ENCODE peak calls at places on chromosomes 4 and X, in ten cellular contexts. One of them, this sample, is unnamed.

GRCh38 chrX:16433021-16433420 is 216.9 kb upstream of the S100G start:
- DNase-seq in GM12865: no peak
- DNase-seq in transverse colon: no peak
- DNase-seq in astrocyte: no peak
- DNase-seq in keratinocyte: no peak
- DNase-seq in AG09309: no peak
- DNase-seq in HCT116: no peak
- DNase-seq in GM12864: no peak
- DNase-seq in choroid plexus epithelial cell: no peak
- DNase-seq in breast epithelium: no peak
- DNase-seq in this sample: no peak

GRCh38 chrX:45807572-45808425 is 607.1 kb upstream of the DIPK2B start:
- DNase-seq in GM12865: no peak
- DNase-seq in transverse colon: no peak
- DNase-seq in astrocyte: peak
- DNase-seq in keratinocyte: no peak
- DNase-seq in AG09309: no peak
- DNase-seq in HCT116: no peak
- DNase-seq in GM12864: no peak
- DNase-seq in choroid plexus epithelial cell: peak
- DNase-seq in breast epithelium: no peak
- DNase-seq in this sample: peak

GRCh38 chrX:37644381-37645305 is 40.9 kb upstream of the XK start:
- DNase-seq in GM12865: no peak
- DNase-seq in transverse colon: peak
- DNase-seq in astrocyte: no peak
- DNase-seq in keratinocyte: peak
- DNase-seq in AG09309: no peak
- DNase-seq in HCT116: no peak
- DNase-seq in GM12864: no peak
- DNase-seq in choroid plexus epithelial cell: no peak
- DNase-seq in breast epithelium: no peak
- DNase-seq in this sample: no peak

GRCh38 chrX:115642895-115643530 is 82.0 kb downstream of the PLS3 start:
- DNase-seq in GM12865: peak
- DNase-seq in transverse colon: peak
- DNase-seq in astrocyte: peak
- DNase-seq in keratinocyte: no peak
- DNase-seq in AG09309: peak
- DNase-seq in HCT116: peak
- DNase-seq in GM12864: peak
- DNase-seq in choroid plexus epithelial cell: peak
- DNase-seq in breast epithelium: no peak
- DNase-seq in this sample: peak

GRCh38 chr4:47668810-47669408 is 169.0 kb downstream of the CORIN start:
- DNase-seq in GM12865: peak
- DNase-seq in transverse colon: no peak
- DNase-seq in astrocyte: peak
- DNase-seq in keratinocyte: peak
- DNase-seq in AG09309: peak
- DNase-seq in HCT116: peak
- DNase-seq in GM12864: no peak
- DNase-seq in choroid plexus epithelial cell: peak
- DNase-seq in breast epithelium: no peak
- DNase-seq in this sample: peak

GRCh38 chr4:125191252-125191651 is 123.5 kb upstream of the FAT4 start:
- DNase-seq in GM12865: no peak
- DNase-seq in transverse colon: no peak
- DNase-seq in astrocyte: peak
- DNase-seq in keratinocyte: no peak
- DNase-seq in AG09309: peak
- DNase-seq in HCT116: no peak
- DNase-seq in GM12864: no peak
- DNase-seq in choroid plexus epithelial cell: peak
- DNase-seq in breast epithelium: no peak
- DNase-seq in this sample: peak

GRCh38 chr4:104752337-104752736 is 257.6 kb upstream of the CXXC4 start:
- DNase-seq in GM12865: peak
- DNase-seq in transverse colon: no peak
- DNase-seq in astrocyte: peak
- DNase-seq in keratinocyte: no peak
- DNase-seq in AG09309: no peak
- DNase-seq in HCT116: no peak
- DNase-seq in GM12864: peak
- DNase-seq in choroid plexus epithelial cell: no peak
- DNase-seq in breast epithelium: no peak
- DNase-seq in this sample: no peak

GRCh38 chrX:8914636-8915035 is 113.5 kb upstream of the FAM9A start:
- DNase-seq in GM12865: no peak
- DNase-seq in transverse colon: no peak
- DNase-seq in astrocyte: no peak
- DNase-seq in keratinocyte: no peak
- DNase-seq in AG09309: no peak
- DNase-seq in HCT116: no peak
- DNase-seq in GM12864: no peak
- DNase-seq in choroid plexus epithelial cell: no peak
- DNase-seq in breast epithelium: no peak
- DNase-seq in this sample: no peak

GRCh38 chr4:131531087-131531486 is 1618.0 kb upstream of the PCDH10 start:
- DNase-seq in GM12865: no peak
- DNase-seq in transverse colon: no peak
- DNase-seq in astrocyte: no peak
- DNase-seq in keratinocyte: no peak
- DNase-seq in AG09309: no peak
- DNase-seq in HCT116: no peak
- DNase-seq in GM12864: no peak
- DNase-seq in choroid plexus epithelial cell: no peak
- DNase-seq in breast epithelium: no peak
- DNase-seq in this sample: no peak

GRCh38 chrX:105477351-105477750 is 256.9 kb upstream of the TEX13A start:
- DNase-seq in GM12865: no peak
- DNase-seq in transverse colon: no peak
- DNase-seq in astrocyte: no peak
- DNase-seq in keratinocyte: no peak
- DNase-seq in AG09309: no peak
- DNase-seq in HCT116: no peak
- DNase-seq in GM12864: no peak
- DNase-seq in choroid plexus epithelial cell: no peak
- DNase-seq in breast epithelium: no peak
- DNase-seq in this sample: peak

GRCh38 chrX:72395252-72395651 is 89.5 kb upstream of the CITED1 start:
- DNase-seq in GM12865: no peak
- DNase-seq in transverse colon: no peak
- DNase-seq in astrocyte: no peak
- DNase-seq in keratinocyte: no peak
- DNase-seq in AG09309: no peak
- DNase-seq in HCT116: no peak
- DNase-seq in GM12864: no peak
- DNase-seq in choroid plexus epithelial cell: no peak
- DNase-seq in breast epithelium: no peak
- DNase-seq in this sample: peak

GRCh38 chrX:104130808-104131207 is 18.5 kb downstream of the ZCCHC18 start:
- DNase-seq in GM12865: no peak
- DNase-seq in transverse colon: no peak
- DNase-seq in astrocyte: no peak
- DNase-seq in keratinocyte: no peak
- DNase-seq in AG09309: no peak
- DNase-seq in HCT116: no peak
- DNase-seq in GM12864: no peak
- DNase-seq in choroid plexus epithelial cell: no peak
- DNase-seq in breast epithelium: no peak
- DNase-seq in this sample: no peak

GRCh38 chr4:76752911-76753494 is 144.9 kb downstream of the SOWAHB start:
- DNase-seq in GM12865: no peak
- DNase-seq in transverse colon: no peak
- DNase-seq in astrocyte: peak
- DNase-seq in keratinocyte: peak
- DNase-seq in AG09309: peak
- DNase-seq in HCT116: peak
- DNase-seq in GM12864: no peak
- DNase-seq in choroid plexus epithelial cell: peak
- DNase-seq in breast epithelium: no peak
- DNase-seq in this sample: peak

GRCh38 chr4:100288811-100289529 is 98.7 kb upstream of the DDIT4L start:
- DNase-seq in GM12865: no peak
- DNase-seq in transverse colon: no peak
- DNase-seq in astrocyte: no peak
- DNase-seq in keratinocyte: no peak
- DNase-seq in AG09309: peak
- DNase-seq in HCT116: no peak
- DNase-seq in GM12864: no peak
- DNase-seq in choroid plexus epithelial cell: peak
- DNase-seq in breast epithelium: no peak
- DNase-seq in this sample: no peak

GRCh38 chr4:79259242-79259641 is 66.6 kb downstream of the NAA11 start:
- DNase-seq in GM12865: no peak
- DNase-seq in transverse colon: no peak
- DNase-seq in astrocyte: no peak
- DNase-seq in keratinocyte: no peak
- DNase-seq in AG09309: no peak
- DNase-seq in HCT116: no peak
- DNase-seq in GM12864: no peak
- DNase-seq in choroid plexus epithelial cell: no peak
- DNase-seq in breast epithelium: no peak
- DNase-seq in this sample: no peak

GRCh38 chrX:2627272-2627867 is 63.7 kb upstream of the CD99 start:
- DNase-seq in GM12865: peak
- DNase-seq in transverse colon: peak
- DNase-seq in astrocyte: peak
- DNase-seq in keratinocyte: no peak
- DNase-seq in AG09309: no peak
- DNase-seq in HCT116: peak
- DNase-seq in GM12864: no peak
- DNase-seq in choroid plexus epithelial cell: peak
- DNase-seq in breast epithelium: no peak
- DNase-seq in this sample: peak

GRCh38 chr4:79331126-79331876 is 5.4 kb upstream of the NAA11 start:
- DNase-seq in GM12865: peak
- DNase-seq in transverse colon: no peak
- DNase-seq in astrocyte: no peak
- DNase-seq in keratinocyte: no peak
- DNase-seq in AG09309: no peak
- DNase-seq in HCT116: no peak
- DNase-seq in GM12864: no peak
- DNase-seq in choroid plexus epithelial cell: peak
- DNase-seq in breast epithelium: no peak
- DNase-seq in this sample: peak

DNA sequence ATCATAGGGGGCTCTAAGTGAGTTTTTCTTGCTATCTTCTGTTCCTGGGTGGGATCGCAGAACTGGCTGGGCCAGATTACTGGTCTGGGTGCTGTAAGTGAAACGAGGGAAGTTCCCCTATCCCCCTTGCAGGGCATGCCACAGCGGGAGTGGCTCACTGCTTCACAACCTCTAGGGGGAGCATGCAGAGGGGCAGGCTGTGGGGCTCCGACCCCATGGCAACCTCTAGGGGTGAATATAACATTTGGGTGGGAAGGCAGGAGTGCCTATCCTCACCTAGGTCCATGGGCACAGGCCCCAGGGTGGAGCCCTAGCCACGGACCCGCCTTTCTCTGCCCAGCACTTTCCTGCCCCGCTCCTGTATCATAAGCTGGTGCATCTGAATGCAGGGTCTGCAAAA is 1.7 kb upstream of the RRAGB start:
- DNase-seq in GM12865: peak
- DNase-seq in transverse colon: no peak
- DNase-seq in astrocyte: no peak
- DNase-seq in keratinocyte: no peak
- DNase-seq in AG09309: no peak
- DNase-seq in HCT116: no peak
- DNase-seq in GM12864: no peak
- DNase-seq in choroid plexus epithelial cell: no peak
- DNase-seq in breast epithelium: no peak
- DNase-seq in this sample: no peak
- TF ChIP-seq CTCF in GM12865: peak
- TF ChIP-seq CTCF in transverse colon: no peak
- TF ChIP-seq CTCF in astrocyte: no peak
- TF ChIP-seq CTCF in keratinocyte: no peak
- TF ChIP-seq CTCF in AG09309: no peak
- TF ChIP-seq CTCF in HCT116: peak
- TF ChIP-seq CTCF in GM12864: peak
- TF ChIP-seq CTCF in choroid plexus epithelial cell: no peak
- TF ChIP-seq CTCF in breast epithelium: no peak
- TF ChIP-seq CTCF in this sample: no peak

GRCh38 chr4:69617083-69617694 is 22.3 kb downstream of the UGT2A2 start:
- DNase-seq in GM12865: peak
- DNase-seq in transverse colon: no peak
- DNase-seq in astrocyte: peak
- DNase-seq in keratinocyte: peak
- DNase-seq in AG09309: no peak
- DNase-seq in HCT116: peak
- DNase-seq in GM12864: peak
- DNase-seq in choroid plexus epithelial cell: peak
- DNase-seq in breast epithelium: no peak
- DNase-seq in this sample: peak
- H3K4me3 ChIP-seq in GM12865: no peak
- H3K4me3 ChIP-seq in transverse colon: no peak
- H3K4me3 ChIP-seq in astrocyte: no peak
- H3K4me3 ChIP-seq in keratinocyte: no peak
- H3K4me3 ChIP-seq in AG09309: no peak
- H3K4me3 ChIP-seq in HCT116: no peak
- H3K4me3 ChIP-seq in GM12864: no peak
- H3K4me3 ChIP-seq in choroid plexus epithelial cell: no peak
- H3K4me3 ChIP-seq in breast epithelium: no peak
- H3K4me3 ChIP-seq in this sample: no peak

GRCh38 chrX:95505721-95506120 is 1178.9 kb upstream of the DIAPH2 start:
- DNase-seq in GM12865: no peak
- DNase-seq in transverse colon: no peak
- DNase-seq in astrocyte: no peak
- DNase-seq in keratinocyte: no peak
- DNase-seq in AG09309: no peak
- DNase-seq in HCT116: no peak
- DNase-seq in GM12864: no peak
- DNase-seq in choroid plexus epithelial cell: no peak
- DNase-seq in breast epithelium: no peak
- DNase-seq in this sample: no peak
- TF ChIP-seq CTCF in GM12865: no peak
- TF ChIP-seq CTCF in transverse colon: no peak
- TF ChIP-seq CTCF in astrocyte: no peak
- TF ChIP-seq CTCF in keratinocyte: peak
- TF ChIP-seq CTCF in AG09309: no peak
- TF ChIP-seq CTCF in HCT116: no peak
- TF ChIP-seq CTCF in GM12864: no peak
- TF ChIP-seq CTCF in choroid plexus epithelial cell: no peak
- TF ChIP-seq CTCF in breast epithelium: no peak
- TF ChIP-seq CTCF in this sample: no peak

DNA sequence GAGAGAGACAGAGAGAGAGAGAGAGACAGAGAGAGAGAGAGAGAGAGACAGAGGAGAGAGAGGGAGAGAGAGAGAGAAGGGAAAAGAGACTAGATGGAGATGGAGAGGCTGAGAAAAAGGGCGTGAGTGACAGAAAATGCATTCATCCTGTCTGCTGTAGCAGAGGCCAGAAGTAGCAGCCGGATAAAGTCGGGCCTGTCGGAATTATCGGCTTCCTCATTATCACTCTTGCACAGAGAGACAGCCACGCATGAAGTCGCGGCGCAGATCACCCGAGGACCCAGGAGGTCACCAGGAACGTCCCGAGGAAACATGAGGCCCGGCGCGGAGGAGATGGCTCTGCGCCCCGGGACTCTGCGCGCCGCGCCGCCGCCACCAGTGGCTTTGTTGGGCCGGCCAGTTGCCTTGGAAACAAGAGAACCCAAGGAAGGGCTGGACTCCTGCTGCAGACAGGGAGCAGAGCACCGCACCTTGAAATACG is 603.8 kb downstream of the PACRGL start:
- DNase-seq in GM12865: no peak
- DNase-seq in transverse colon: no peak
- DNase-seq in astrocyte: no peak
- DNase-seq in keratinocyte: no peak
- DNase-seq in AG09309: no peak
- DNase-seq in HCT116: no peak
- DNase-seq in GM12864: no peak
- DNase-seq in choroid plexus epithelial cell: no peak
- DNase-seq in breast epithelium: no peak
- DNase-seq in this sample: no peak
- H3K4me3 ChIP-seq in GM12865: no peak
- H3K4me3 ChIP-seq in transverse colon: no peak
- H3K4me3 ChIP-seq in astrocyte: no peak
- H3K4me3 ChIP-seq in keratinocyte: no peak
- H3K4me3 ChIP-seq in AG09309: no peak
- H3K4me3 ChIP-seq in HCT116: no peak
- H3K4me3 ChIP-seq in GM12864: no peak
- H3K4me3 ChIP-seq in choroid plexus epithelial cell: no peak
- H3K4me3 ChIP-seq in breast epithelium: no peak
- H3K4me3 ChIP-seq in this sample: no peak

This sample was measured in fibroblast of pulmonary artery.